ENCODE peak calls at places on chromosomes 6 and 20, in seven cellular contexts. P is ELF-1; J is ACHN; W is activated CD4-positive, alpha-beta memory T cell treated with anti-CD3 and anti-CD28 coated beads for 36 hours; D is adipocyte; O is CD8-positive, alpha-beta memory T cell; A is HuH-7.5. K is an unnamed sample.

GRCh38 chr6:43781941-43782704 is 12.1 kb downstream of the VEGFA start:
- DNase-seq in J (no peak), A (no peak), D (no peak), O (no peak), W (no peak), P (no peak), K (no peak)

GRCh38 chr6:148990427-148990826 is 243.6 kb downstream of the UST start:
- DNase-seq in D (no peak), W (no peak), O (no peak), P (no peak), J (no peak), A (no peak), K (no peak)

GRCh38 chr6:132978685-132979084 is 164.3 kb downstream of the RPS12 start:
- DNase-seq in O (no peak), D (no peak), J (no peak), A (no peak), W (no peak), P (no peak), K (no peak)

GRCh38 chr6:26140967-26141294 is 53.7 kb downstream of the HFE start:
- DNase-seq in A (no peak), J (no peak), P (no peak), O (no peak), D (no peak), W (no peak), K (no peak)

GRCh38 chr6:128478230-128479047 is 42.0 kb downstream of the PTPRK start:
- DNase-seq in W (no peak), O (no peak), A (no peak), D (no peak), P (no peak), J (no peak), K (no peak)

GRCh38 chr6:135906542-135906941 is 55.0 kb downstream of the PDE7B start:
- DNase-seq in A (no peak), J (no peak), P (no peak), O (no peak), D (peak; percentile 48), W (no peak), K (no peak)

GRCh38 chr20:3686867-3687321 is 5.1 kb upstream of the ADAM33 start:
- DNase-seq in D (peak; percentile 98), W (no peak), A (no peak), O (no peak), P (no peak), J (peak; percentile 58), K (no peak)

GRCh38 chr6:68990313-68990712 is 355.2 kb downstream of the ADGRB3 start:
- DNase-seq in J (no peak), O (no peak), W (no peak), P (no peak), D (no peak), A (no peak), K (no peak)

GRCh38 chr6:111812080-111813038 is 60.9 kb downstream of the FYN start:
- DNase-seq in D (no peak), J (no peak), A (no peak), P (peak; percentile 63), O (no peak), W (peak; percentile 15), K (no peak)

GRCh38 chr6:43173496-43174262 is 2.6 kb downstream of the SRF start:
- DNase-seq in D (no peak), P (no peak), J (no peak), O (no peak), A (no peak), W (peak; percentile 33), K (no peak)

GRCh38 chr6:146857180-146857959 is 258.6 kb downstream of the ADGB start:
- DNase-seq in W (peak; percentile 83), A (peak; percentile 47), O (peak; percentile 59), P (peak; percentile 92), J (peak; percentile 68), D (peak; percentile 97), K (peak; percentile 55)

GRCh38 chr20:49685809-49686208 is 27.9 kb downstream of the B4GALT5 start:
- DNase-seq in J (peak; percentile 44), O (no peak), W (no peak), P (no peak), A (no peak), D (peak; percentile 60), K (no peak)

GRCh38 chr6:26363882-26364825 is 844 bp upstream of the BTN3A2 start:
- DNase-seq in O (no peak), D (peak; percentile 43), A (no peak), W (peak; percentile 18), P (no peak), J (peak; percentile 27), K (no peak)

GRCh38 chr20:63469019-63469712 is 3.3 kb downstream of the KCNQ2 start:
- DNase-seq in D (no peak), J (no peak), W (no peak), P (no peak), A (no peak), O (no peak), K (no peak)

GRCh38 chr20:23153696-23154341 is 67.7 kb upstream of the CD93 start:
- DNase-seq in A (no peak), O (no peak), P (no peak), W (no peak), J (no peak), D (no peak), K (no peak)

GRCh38 chr6:95186710-95187109 is 390.6 kb upstream of the MANEA start:
- DNase-seq in P (no peak), W (no peak), J (no peak), A (no peak), O (no peak), D (no peak), K (no peak)

GRCh38 chr6:140193269-140193668 is 818.8 kb upstream of the CITED2 start:
- DNase-seq in O (no peak), D (no peak), J (no peak), A (no peak), W (no peak), P (peak; percentile 19), K (no peak)

GRCh38 chr6:38853236-38853635 is 138.1 kb downstream of the DNAH8 start:
- DNase-seq in O (no peak), A (no peak), W (no peak), D (no peak), J (no peak), P (no peak), K (no peak)

GRCh38 chr6:71125216-71125615 is 163.4 kb upstream of the OGFRL1 start:
- DNase-seq in D (no peak), A (no peak), J (no peak), P (no peak), O (no peak), W (no peak), K (no peak)

K was measured in effector memory CD4-positive, alpha-beta T cell.